ENCODE peak calls at places on chromosomes 5 and 9, in five cellular contexts. Y is cardiac fibroblast, T is AG10803, M is amniotic stem cell, B is HT1080. A is an unnamed sample.

GRCh38 chr9:135857371-135857786 is 50.0 kb downstream of the CAMSAP1 start:
- DNase-seq in Y (peak), T (peak), M (no peak), B (peak), A (no peak)

GRCh38 chr5:174581483-174581882 is 142.9 kb upstream of the MSX2 start:
- DNase-seq in Y (no peak), T (no peak), M (no peak), B (no peak), A (no peak)

GRCh38 chr5:87074934-87075541 is 192.6 kb upstream of the RASA1 start:
- DNase-seq in Y (no peak), T (no peak), M (no peak), B (peak), A (no peak)

GRCh38 chr9:128669786-128670185 is 13.1 kb upstream of the DYNC2I2 start:
- DNase-seq in Y (no peak), T (no peak), M (no peak), B (no peak), A (no peak)

GRCh38 chr9:6644346-6645152 is 980 bp downstream of the GLDC start:
- DNase-seq in Y (no peak), T (no peak), M (no peak), B (no peak), A (no peak)

GRCh38 chr9:14961372-14962068 is 51.3 kb upstream of the FREM1 start:
- DNase-seq in Y (no peak), T (no peak), M (no peak), B (peak), A (no peak)

GRCh38 chr9:63816742-63817621 is 1468.0 kb downstream of the FOXD4L5 start:
- DNase-seq in Y (peak), T (peak), M (no peak), B (peak), A (no peak)

GRCh38 chr5:72191404-72191803 is 84.1 kb downstream of the MAP1B start:
- DNase-seq in Y (no peak), T (peak), M (no peak), B (no peak), A (no peak)

GRCh38 chr9:31574006-31574750 is 810.3 kb upstream of the ACO1 start:
- DNase-seq in Y (peak), T (no peak), M (peak), B (peak), A (no peak)

GRCh38 chr5:38608877-38609276 is 52.4 kb upstream of the LIFR start:
- DNase-seq in Y (no peak), T (no peak), M (no peak), B (no peak), A (no peak)

GRCh38 chr9:133888048-133888778 is 103.9 kb downstream of the VAV2 start:
- DNase-seq in Y (no peak), T (no peak), M (no peak), B (no peak), A (no peak)

GRCh38 chr9:137975527-137975913 is 97.9 kb downstream of the CACNA1B start:
- DNase-seq in Y (no peak), T (no peak), M (no peak), B (no peak), A (no peak)

GRCh38 chr5:38607396-38607795 is 51.0 kb upstream of the LIFR start:
- DNase-seq in Y (peak), T (peak), M (no peak), B (peak), A (no peak)

GRCh38 chr5:143536364-143536763 is 132.9 kb upstream of the NR3C1 start:
- DNase-seq in Y (peak), T (peak), M (peak), B (peak), A (peak)

GRCh38 chr9:129098328-129098727 is 12.3 kb downstream of the CRAT start:
- DNase-seq in Y (no peak), T (no peak), M (no peak), B (no peak), A (no peak)

GRCh38 chr5:122500245-122501086 is 188.4 kb downstream of the SNCAIP start:
- DNase-seq in Y (peak), T (peak), M (peak), B (peak), A (peak)

GRCh38 chr9:114317665-114318357 is 5.1 kb upstream of the ORM1 start:
- DNase-seq in Y (peak), T (peak), M (no peak), B (no peak), A (no peak)

GRCh38 chr5:42057254-42057690 is 132.2 kb downstream of the FBXO4 start:
- DNase-seq in Y (peak), T (peak), M (no peak), B (peak), A (peak)

GRCh38 chr5:173746050-173746449 is 129.6 kb upstream of the BOD1 start:
- DNase-seq in Y (peak), T (no peak), M (no peak), B (peak), A (no peak)

GRCh38 chr5:132800545-132800944 is 12.6 kb upstream of the SOWAHA start:
- DNase-seq in Y (no peak), T (no peak), M (no peak), B (no peak), A (no peak)

GRCh38 chr5:107557051-107557658 is 113.6 kb downstream of the EFNA5 start:
- DNase-seq in Y (no peak), T (peak), M (peak), B (no peak), A (no peak)

GRCh38 chr5:115433918-115434317 is 110.7 kb downstream of the FEM1C start:
- DNase-seq in Y (peak), T (no peak), M (no peak), B (no peak), A (no peak)

GRCh38 chr9:93859431-93860215 is 95.5 kb downstream of the BARX1 start:
- DNase-seq in Y (no peak), T (no peak), M (no peak), B (no peak), A (no peak)

GRCh38 chr9:28671000-28671399 is 1097.7 kb upstream of the C9orf72 start:
- DNase-seq in Y (no peak), T (no peak), M (no peak), B (no peak), A (no peak)

GRCh38 chr9:108444400-108445358 is 411.1 kb downstream of the ACTL7B start:
- DNase-seq in Y (peak), T (peak), M (peak), B (peak), A (no peak)

GRCh38 chr9:114551750-114552685 is 35.6 kb upstream of the ATP6V1G1 start:
- DNase-seq in Y (peak), T (peak), M (peak), B (peak), A (peak)

GRCh38 chr5:132221781-132222648 is 5.6 kb downstream of the P4HA2 start:
- DNase-seq in Y (peak), T (peak), M (no peak), B (peak), A (no peak)

GRCh38 chr9:3088166-3088702 is 244.3 kb upstream of the PUM3 start:
- DNase-seq in Y (no peak), T (no peak), M (no peak), B (no peak), A (no peak)

GRCh38 chr5:172179032-172179989 is 8.7 kb downstream of the STK10 start:
- DNase-seq in Y (peak), T (no peak), M (no peak), B (no peak), A (no peak)

GRCh38 chr9:119963798-119964372 is 594.6 kb upstream of the BRINP1 start:
- DNase-seq in Y (peak), T (peak), M (peak), B (peak), A (no peak)

GRCh38 chr9:113548221-113549041 is 84.9 kb downstream of the RGS3 start:
- DNase-seq in Y (peak), T (peak), M (no peak), B (peak), A (no peak)

GRCh38 chr5:152072076-152072475 is 147.4 kb upstream of the GLRA1 start:
- DNase-seq in Y (no peak), T (no peak), M (no peak), B (no peak), A (no peak)

GRCh38 chr9:108160705-108161233 is 671.2 kb upstream of the KLF4 start:
- DNase-seq in Y (no peak), T (no peak), M (no peak), B (no peak), A (no peak)

GRCh38 chr9:33416996-33417395 is 14.6 kb upstream of the AQP7 start:
- DNase-seq in Y (no peak), T (no peak), M (no peak), B (no peak), A (no peak)

A was measured in Panc1.